ENCODE peak calls at places on chromosomes 12 and 14, in five cellular contexts. One of them, this sample, is unnamed. For H3K9me3 and H3K4me1, the result is how much of the 10 kb centered on the place peaks cover.

GRCh38 chr12:93080994-93081809 is 152.1 kb upstream of the EEA1 start:
- DNase-seq in CD8-positive, alpha-beta memory T cell: no peak
- DNase-seq in ovary: no peak
- DNase-seq in PC-3: peak
- DNase-seq in left ventricle myocardium inferior: no peak
- DNase-seq in this sample: no peak

GRCh38 chr14:75720828-75721227 is 59.8 kb downstream of the TTLL5 start:
- DNase-seq in CD8-positive, alpha-beta memory T cell: no peak
- DNase-seq in ovary: peak
- DNase-seq in PC-3: no peak
- DNase-seq in left ventricle myocardium inferior: peak
- DNase-seq in this sample: no peak

GRCh38 chr12:73898645-73899044 is 639.0 kb upstream of the ATXN7L3B start:
- DNase-seq in CD8-positive, alpha-beta memory T cell: no peak
- DNase-seq in ovary: no peak
- DNase-seq in PC-3: no peak
- DNase-seq in left ventricle myocardium inferior: no peak
- DNase-seq in this sample: no peak

GRCh38 chr12:67792185-67792584 is 143.6 kb downstream of the DYRK2 start:
- DNase-seq in CD8-positive, alpha-beta memory T cell: no peak
- DNase-seq in ovary: no peak
- DNase-seq in PC-3: no peak
- DNase-seq in left ventricle myocardium inferior: no peak
- DNase-seq in this sample: no peak

GRCh38 chr12:84638811-84639368 is 273.7 kb downstream of the SLC6A15 start:
- DNase-seq in CD8-positive, alpha-beta memory T cell: no peak
- DNase-seq in ovary: no peak
- DNase-seq in PC-3: no peak
- DNase-seq in left ventricle myocardium inferior: no peak
- DNase-seq in this sample: no peak

GRCh38 chr14:33972522-33973162 is 21.8 kb upstream of the EGLN3 start:
- DNase-seq in CD8-positive, alpha-beta memory T cell: no peak
- DNase-seq in ovary: no peak
- DNase-seq in PC-3: no peak
- DNase-seq in left ventricle myocardium inferior: no peak
- DNase-seq in this sample: no peak

GRCh38 chr12:40405419-40405818 is 180.6 kb downstream of the LRRK2 start:
- DNase-seq in CD8-positive, alpha-beta memory T cell: no peak
- DNase-seq in ovary: no peak
- DNase-seq in PC-3: no peak
- DNase-seq in left ventricle myocardium inferior: no peak
- DNase-seq in this sample: no peak

GRCh38 chr12:56271031-56271430 is 4.3 kb downstream of the COQ10A start:
- DNase-seq in CD8-positive, alpha-beta memory T cell: no peak
- DNase-seq in ovary: no peak
- DNase-seq in PC-3: peak
- DNase-seq in left ventricle myocardium inferior: no peak
- DNase-seq in this sample: no peak

GRCh38 chr12:22588817-22589216 is 36.2 kb upstream of the ETNK1 start:
- DNase-seq in CD8-positive, alpha-beta memory T cell: no peak
- DNase-seq in ovary: no peak
- DNase-seq in PC-3: no peak
- DNase-seq in left ventricle myocardium inferior: no peak
- DNase-seq in this sample: no peak

GRCh38 chr14:32933623-32933942 is 5.1 kb upstream of the NPAS3 start:
- DNase-seq in CD8-positive, alpha-beta memory T cell: no peak
- DNase-seq in ovary: no peak
- DNase-seq in PC-3: peak
- DNase-seq in left ventricle myocardium inferior: no peak
- DNase-seq in this sample: no peak

GRCh38 chr14:60915781-60916180 is 65.1 kb downstream of the TRMT5 start:
- DNase-seq in CD8-positive, alpha-beta memory T cell: no peak
- DNase-seq in ovary: no peak
- DNase-seq in PC-3: no peak
- DNase-seq in left ventricle myocardium inferior: no peak
- DNase-seq in this sample: no peak

GRCh38 chr12:130074661-130075406 is 87.4 kb upstream of the FZD10 start:
- DNase-seq in CD8-positive, alpha-beta memory T cell: no peak
- DNase-seq in ovary: no peak
- DNase-seq in PC-3: no peak
- DNase-seq in left ventricle myocardium inferior: no peak
- DNase-seq in this sample: no peak

GRCh38 chr12:106428379-106428778 is 70.8 kb downstream of the POLR3B start:
- DNase-seq in CD8-positive, alpha-beta memory T cell: no peak
- DNase-seq in ovary: peak
- DNase-seq in PC-3: no peak
- DNase-seq in left ventricle myocardium inferior: no peak
- DNase-seq in this sample: no peak

GRCh38 chr14:68788275-68789001 is 4.4 kb downstream of the ZFP36L1 start:
- DNase-seq in CD8-positive, alpha-beta memory T cell: no peak
- DNase-seq in ovary: no peak
- DNase-seq in PC-3: no peak
- DNase-seq in left ventricle myocardium inferior: no peak
- DNase-seq in this sample: no peak

GRCh38 chr14:50087350-50088116 is 28.8 kb downstream of the VCPKMT start:
- DNase-seq in CD8-positive, alpha-beta memory T cell: no peak
- DNase-seq in ovary: no peak
- DNase-seq in PC-3: no peak
- DNase-seq in left ventricle myocardium inferior: no peak
- DNase-seq in this sample: no peak

GRCh38 chr14:100049220-100049619 is 16.0 kb upstream of the EVL start:
- DNase-seq in CD8-positive, alpha-beta memory T cell: no peak
- DNase-seq in ovary: no peak
- DNase-seq in PC-3: no peak
- DNase-seq in left ventricle myocardium inferior: no peak
- DNase-seq in this sample: no peak

GRCh38 chr14:32028599-32028998 is 48.5 kb upstream of the ARHGAP5 start:
- DNase-seq in CD8-positive, alpha-beta memory T cell: no peak
- DNase-seq in ovary: no peak
- DNase-seq in PC-3: peak
- DNase-seq in left ventricle myocardium inferior: no peak
- DNase-seq in this sample: no peak

GRCh38 chr12:122996621-122997342 is 16.3 kb downstream of the ARL6IP4 start:
- DNase-seq in CD8-positive, alpha-beta memory T cell: no peak
- DNase-seq in ovary: no peak
- DNase-seq in PC-3: no peak
- DNase-seq in left ventricle myocardium inferior: no peak
- DNase-seq in this sample: no peak

GRCh38 chr12:122994140-122994675 is 13.7 kb downstream of the ARL6IP4 start:
- DNase-seq in CD8-positive, alpha-beta memory T cell: no peak
- DNase-seq in ovary: no peak
- DNase-seq in PC-3: no peak
- DNase-seq in left ventricle myocardium inferior: no peak
- DNase-seq in this sample: no peak

GRCh38 chr12:122995503-122996187 is 15.2 kb downstream of the ARL6IP4 start:
- DNase-seq in CD8-positive, alpha-beta memory T cell: no peak
- DNase-seq in ovary: no peak
- DNase-seq in PC-3: no peak
- DNase-seq in left ventricle myocardium inferior: peak
- DNase-seq in this sample: no peak

GRCh38 chr12:122996188-122996601 is 15.7 kb downstream of the ARL6IP4 start:
- DNase-seq in CD8-positive, alpha-beta memory T cell: no peak
- DNase-seq in ovary: no peak
- DNase-seq in PC-3: no peak
- DNase-seq in left ventricle myocardium inferior: no peak
- DNase-seq in this sample: no peak

DNA sequence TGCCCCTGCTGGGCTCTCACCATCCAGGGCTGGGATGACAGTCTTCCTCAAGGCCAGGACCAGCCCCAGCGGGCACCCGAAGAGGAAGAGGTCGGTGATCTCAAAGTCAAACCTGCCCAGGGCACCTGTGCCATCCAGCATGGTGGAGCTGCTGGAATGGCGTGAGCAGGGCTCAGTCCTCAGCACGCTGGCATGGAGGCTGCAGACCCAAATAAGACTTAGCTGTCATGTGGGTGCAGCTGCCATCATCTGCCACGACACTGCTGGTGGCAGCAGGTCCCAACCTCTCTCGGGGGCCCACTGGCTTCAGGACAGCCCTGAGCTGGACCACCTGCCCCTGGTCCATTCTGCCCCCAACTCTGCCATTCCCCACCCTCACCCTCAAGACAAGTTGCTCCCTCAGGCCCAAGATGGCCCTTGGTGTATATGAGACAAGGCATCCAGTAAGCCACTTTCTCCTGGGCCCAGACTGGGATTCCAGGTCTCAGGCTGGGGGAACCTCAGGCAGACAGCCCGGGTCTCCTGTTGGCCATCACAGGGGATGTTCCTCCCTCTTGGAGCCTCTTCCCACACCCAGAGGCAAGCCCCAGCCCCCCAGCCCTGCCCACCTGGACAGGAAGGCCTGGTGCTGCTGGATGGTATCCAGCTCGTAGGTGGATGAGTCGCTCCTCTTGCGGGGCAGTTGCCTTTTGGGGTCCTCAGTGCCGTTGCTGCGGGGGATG is 14.5 kb downstream of the ARL6IP4 start:
- DNase-seq in CD8-positive, alpha-beta memory T cell: no peak
- DNase-seq in ovary: peak
- DNase-seq in PC-3: no peak
- DNase-seq in left ventricle myocardium inferior: no peak
- DNase-seq in this sample: no peak
- H3K4me3 ChIP-seq in CD8-positive, alpha-beta memory T cell: no peak
- H3K4me3 ChIP-seq in ovary: no peak
- H3K4me3 ChIP-seq in PC-3: no peak
- H3K4me3 ChIP-seq in left ventricle myocardium inferior: no peak
- H3K4me3 ChIP-seq in this sample: no peak

GRCh38 chr12:27667540-27667939 is 28.7 kb upstream of the REP15 start:
- DNase-seq in CD8-positive, alpha-beta memory T cell: no peak
- DNase-seq in ovary: no peak
- DNase-seq in PC-3: peak
- DNase-seq in left ventricle myocardium inferior: no peak
- DNase-seq in this sample: no peak

GRCh38 chr12:27671865-27672264 is 24.4 kb upstream of the REP15 start:
- DNase-seq in CD8-positive, alpha-beta memory T cell: no peak
- DNase-seq in ovary: no peak
- DNase-seq in PC-3: no peak
- DNase-seq in left ventricle myocardium inferior: no peak
- DNase-seq in this sample: no peak

GRCh38 chr12:27665704-27666103 is 30.5 kb upstream of the REP15 start:
- DNase-seq in CD8-positive, alpha-beta memory T cell: no peak
- DNase-seq in ovary: no peak
- DNase-seq in PC-3: no peak
- DNase-seq in left ventricle myocardium inferior: no peak
- DNase-seq in this sample: no peak

GRCh38 chr12:27666510-27666909 is 29.7 kb upstream of the REP15 start:
- DNase-seq in CD8-positive, alpha-beta memory T cell: no peak
- DNase-seq in ovary: no peak
- DNase-seq in PC-3: no peak
- DNase-seq in left ventricle myocardium inferior: no peak
- DNase-seq in this sample: no peak
- H3K9me3 ChIP-seq in CD8-positive, alpha-beta memory T cell: under half
- H3K9me3 ChIP-seq in ovary: under half
- H3K9me3 ChIP-seq in PC-3: under half
- H3K9me3 ChIP-seq in left ventricle myocardium inferior: under half
- H3K9me3 ChIP-seq in this sample: under half

GRCh38 chr12:50990147-50990727 is 35.9 kb downstream of the SLC11A2 start:
- DNase-seq in CD8-positive, alpha-beta memory T cell: no peak
- DNase-seq in ovary: no peak
- DNase-seq in PC-3: no peak
- DNase-seq in left ventricle myocardium inferior: no peak
- DNase-seq in this sample: no peak

GRCh38 chr12:50988871-50989270 is 36.5 kb downstream of the HIGD1C start:
- DNase-seq in CD8-positive, alpha-beta memory T cell: no peak
- DNase-seq in ovary: no peak
- DNase-seq in PC-3: no peak
- DNase-seq in left ventricle myocardium inferior: no peak
- DNase-seq in this sample: no peak

GRCh38 chr12:50988051-50988450 is 35.7 kb downstream of the HIGD1C start:
- DNase-seq in CD8-positive, alpha-beta memory T cell: no peak
- DNase-seq in ovary: no peak
- DNase-seq in PC-3: no peak
- DNase-seq in left ventricle myocardium inferior: no peak
- DNase-seq in this sample: no peak

GRCh38 chr12:50991296-50991695 is 34.9 kb downstream of the SLC11A2 start:
- DNase-seq in CD8-positive, alpha-beta memory T cell: no peak
- DNase-seq in ovary: no peak
- DNase-seq in PC-3: no peak
- DNase-seq in left ventricle myocardium inferior: no peak
- DNase-seq in this sample: no peak

DNA sequence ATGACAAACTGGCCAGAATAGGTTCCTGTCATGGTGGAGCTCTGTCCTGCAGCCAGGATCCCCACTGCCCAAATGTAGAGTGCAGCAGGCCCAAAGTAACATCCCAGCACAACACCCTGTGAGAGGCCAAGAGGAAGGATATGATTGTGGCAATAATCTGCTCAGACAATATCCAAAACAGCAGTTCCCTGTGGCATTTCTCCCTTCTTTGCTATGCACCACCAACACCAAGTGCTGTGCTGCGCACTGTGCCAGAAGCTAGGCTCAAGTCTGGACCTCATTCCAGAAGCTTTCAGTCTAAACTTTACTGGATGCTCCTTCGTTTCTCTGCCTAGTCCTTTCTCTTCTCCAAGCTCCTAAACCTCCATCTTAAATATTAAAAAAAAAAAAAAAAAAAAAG is 33.4 kb downstream of the SLC11A2 start:
- DNase-seq in CD8-positive, alpha-beta memory T cell: no peak
- DNase-seq in ovary: no peak
- DNase-seq in PC-3: no peak
- DNase-seq in left ventricle myocardium inferior: peak
- DNase-seq in this sample: no peak
- H3K4me1 ChIP-seq in CD8-positive, alpha-beta memory T cell: under half
- H3K4me1 ChIP-seq in ovary: under half
- H3K4me1 ChIP-seq in PC-3: under half
- H3K4me1 ChIP-seq in left ventricle myocardium inferior: under half
- H3K4me1 ChIP-seq in this sample: under half

GRCh38 chr12:32399373-32400113 is at the start of gene FGD4:
- DNase-seq in CD8-positive, alpha-beta memory T cell: peak
- DNase-seq in ovary: peak
- DNase-seq in PC-3: peak
- DNase-seq in left ventricle myocardium inferior: peak
- DNase-seq in this sample: peak

GRCh38 chr12:32400866-32401265 is 1.5 kb downstream of the FGD4 start:
- DNase-seq in CD8-positive, alpha-beta memory T cell: no peak
- DNase-seq in ovary: no peak
- DNase-seq in PC-3: no peak
- DNase-seq in left ventricle myocardium inferior: no peak
- DNase-seq in this sample: no peak

GRCh38 chr12:32399045-32399372 is 349 bp upstream of the FGD4 start:
- DNase-seq in CD8-positive, alpha-beta memory T cell: no peak
- DNase-seq in ovary: no peak
- DNase-seq in PC-3: no peak
- DNase-seq in left ventricle myocardium inferior: no peak
- DNase-seq in this sample: no peak

GRCh38 chr12:32400114-32400672 is 835 bp downstream of the FGD4 start:
- DNase-seq in CD8-positive, alpha-beta memory T cell: no peak
- DNase-seq in ovary: no peak
- DNase-seq in PC-3: peak
- DNase-seq in left ventricle myocardium inferior: no peak
- DNase-seq in this sample: no peak

DNA sequence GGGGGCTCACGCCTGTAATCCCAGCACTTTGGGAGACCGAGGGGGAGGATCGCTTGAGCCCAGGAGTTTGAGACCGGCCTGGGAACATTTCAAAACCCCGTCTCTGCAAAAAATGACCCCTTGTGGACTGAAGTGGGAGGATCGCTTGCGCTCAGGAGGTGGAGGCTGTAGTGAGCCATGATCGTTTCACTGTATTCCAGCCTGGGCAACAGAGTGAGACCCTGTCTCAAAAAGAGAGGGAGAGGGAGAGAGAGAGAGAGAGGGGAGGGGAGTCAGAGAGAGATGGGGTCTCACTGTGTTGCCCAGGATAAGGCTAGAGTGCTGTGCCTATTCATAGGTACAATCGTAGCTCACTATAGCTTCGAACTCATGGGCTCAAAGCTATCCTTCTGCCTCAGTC is 2.8 kb downstream of the FGD4 start:
- DNase-seq in CD8-positive, alpha-beta memory T cell: no peak
- DNase-seq in ovary: no peak
- DNase-seq in PC-3: no peak
- DNase-seq in left ventricle myocardium inferior: no peak
- DNase-seq in this sample: no peak
- H3K4me3 ChIP-seq in CD8-positive, alpha-beta memory T cell: no peak
- H3K4me3 ChIP-seq in ovary: no peak
- H3K4me3 ChIP-seq in PC-3: no peak
- H3K4me3 ChIP-seq in left ventricle myocardium inferior: no peak
- H3K4me3 ChIP-seq in this sample: no peak

This sample was measured in CD8-positive, alpha-beta T cell.